ENCODE peak calls at places on chromosomes 2 and 18, in ten cellular contexts. One of them, this sample, is unnamed. For H3K36me3 and H3K9me3, the result is how much of the 10 kb centered on the place peaks cover.

GRCh38 chr18:63844254-63844653 is 43.3 kb upstream of the SERPINB2 start:
- DNase-seq in pancreas: no peak
- DNase-seq in CD4-positive, CD25-positive, alpha-beta regulatory T cell: peak
- DNase-seq in A673: peak
- DNase-seq in lower lobe of right lung: no peak
- DNase-seq in sigmoid colon: no peak
- DNase-seq in Peyer's patch: no peak
- DNase-seq in CD8-positive, alpha-beta T cell: no peak
- DNase-seq in GM23248: peak
- DNase-seq in heart left ventricle: no peak
- DNase-seq in this sample: no peak

GRCh38 chr2:60725466-60725865 is 30.6 kb upstream of the PAPOLG start:
- DNase-seq in GM23248: no peak
- DNase-seq in heart left ventricle: no peak
- DNase-seq in CD8-positive, alpha-beta T cell: no peak
- DNase-seq in Peyer's patch: no peak
- DNase-seq in lower lobe of right lung: no peak
- DNase-seq in CD4-positive, CD25-positive, alpha-beta regulatory T cell: no peak
- DNase-seq in pancreas: no peak
- DNase-seq in A673: no peak
- DNase-seq in sigmoid colon: no peak
- DNase-seq in this sample: no peak

GRCh38 chr2:3405876-3406275 is 26.4 kb downstream of the TRAPPC12 start:
- DNase-seq in Peyer's patch: no peak
- DNase-seq in lower lobe of right lung: no peak
- DNase-seq in GM23248: no peak
- DNase-seq in heart left ventricle: no peak
- DNase-seq in CD8-positive, alpha-beta T cell: no peak
- DNase-seq in CD4-positive, CD25-positive, alpha-beta regulatory T cell: no peak
- DNase-seq in A673: no peak
- DNase-seq in sigmoid colon: no peak
- DNase-seq in pancreas: no peak
- DNase-seq in this sample: no peak

GRCh38 chr18:76260941-76261472 is 234.0 kb downstream of the ZNF516 start:
- DNase-seq in Peyer's patch: no peak
- DNase-seq in lower lobe of right lung: no peak
- DNase-seq in A673: no peak
- DNase-seq in pancreas: no peak
- DNase-seq in heart left ventricle: no peak
- DNase-seq in CD8-positive, alpha-beta T cell: no peak
- DNase-seq in sigmoid colon: no peak
- DNase-seq in GM23248: no peak
- DNase-seq in CD4-positive, CD25-positive, alpha-beta regulatory T cell: no peak
- DNase-seq in this sample: no peak

GRCh38 chr2:151637284-151637781 is 96.9 kb downstream of the NEB start:
- DNase-seq in heart left ventricle: no peak
- DNase-seq in CD4-positive, CD25-positive, alpha-beta regulatory T cell: peak
- DNase-seq in sigmoid colon: no peak
- DNase-seq in lower lobe of right lung: no peak
- DNase-seq in pancreas: no peak
- DNase-seq in CD8-positive, alpha-beta T cell: peak
- DNase-seq in Peyer's patch: peak
- DNase-seq in A673: peak
- DNase-seq in GM23248: no peak
- DNase-seq in this sample: no peak

GRCh38 chr2:66434679-66435548 is at the start of gene MEIS1:
- DNase-seq in heart left ventricle: peak
- DNase-seq in CD4-positive, CD25-positive, alpha-beta regulatory T cell: peak
- DNase-seq in Peyer's patch: peak
- DNase-seq in GM23248: peak
- DNase-seq in lower lobe of right lung: peak
- DNase-seq in CD8-positive, alpha-beta T cell: no peak
- DNase-seq in sigmoid colon: peak
- DNase-seq in A673: peak
- DNase-seq in pancreas: peak
- DNase-seq in this sample: peak

GRCh38 chr2:32865399-32866068 is 81.2 kb upstream of the LTBP1 start:
- DNase-seq in Peyer's patch: no peak
- DNase-seq in heart left ventricle: no peak
- DNase-seq in CD8-positive, alpha-beta T cell: no peak
- DNase-seq in CD4-positive, CD25-positive, alpha-beta regulatory T cell: peak
- DNase-seq in lower lobe of right lung: no peak
- DNase-seq in A673: no peak
- DNase-seq in GM23248: peak
- DNase-seq in sigmoid colon: no peak
- DNase-seq in pancreas: no peak
- DNase-seq in this sample: no peak

GRCh38 chr18:59079264-59079972 is 60.3 kb upstream of the SEC11C start:
- DNase-seq in Peyer's patch: no peak
- DNase-seq in GM23248: no peak
- DNase-seq in CD8-positive, alpha-beta T cell: no peak
- DNase-seq in sigmoid colon: no peak
- DNase-seq in CD4-positive, CD25-positive, alpha-beta regulatory T cell: no peak
- DNase-seq in pancreas: no peak
- DNase-seq in lower lobe of right lung: no peak
- DNase-seq in A673: no peak
- DNase-seq in heart left ventricle: no peak
- DNase-seq in this sample: peak

GRCh38 chr2:65430515-65431416 is 1.6 kb downstream of the SPRED2 start:
- DNase-seq in Peyer's patch: peak
- DNase-seq in lower lobe of right lung: peak
- DNase-seq in heart left ventricle: peak
- DNase-seq in GM23248: peak
- DNase-seq in pancreas: peak
- DNase-seq in A673: peak
- DNase-seq in CD4-positive, CD25-positive, alpha-beta regulatory T cell: peak
- DNase-seq in sigmoid colon: peak
- DNase-seq in CD8-positive, alpha-beta T cell: peak
- DNase-seq in this sample: peak

GRCh38 chr2:39778775-39779751 is at the start of gene THUMPD2:
- DNase-seq in sigmoid colon: peak
- DNase-seq in A673: peak
- DNase-seq in pancreas: peak
- DNase-seq in GM23248: peak
- DNase-seq in lower lobe of right lung: peak
- DNase-seq in heart left ventricle: peak
- DNase-seq in CD4-positive, CD25-positive, alpha-beta regulatory T cell: peak
- DNase-seq in Peyer's patch: peak
- DNase-seq in CD8-positive, alpha-beta T cell: peak
- DNase-seq in this sample: peak

GRCh38 chr2:109066501-109066900 is 62.5 kb upstream of the SH3RF3 start:
- DNase-seq in CD8-positive, alpha-beta T cell: peak
- DNase-seq in lower lobe of right lung: no peak
- DNase-seq in A673: no peak
- DNase-seq in sigmoid colon: no peak
- DNase-seq in CD4-positive, CD25-positive, alpha-beta regulatory T cell: no peak
- DNase-seq in GM23248: no peak
- DNase-seq in pancreas: no peak
- DNase-seq in heart left ventricle: no peak
- DNase-seq in Peyer's patch: no peak
- DNase-seq in this sample: no peak

GRCh38 chr2:48508461-48509124 is 21.4 kb upstream of the STON1 start:
- DNase-seq in GM23248: peak
- DNase-seq in Peyer's patch: no peak
- DNase-seq in heart left ventricle: no peak
- DNase-seq in A673: no peak
- DNase-seq in CD8-positive, alpha-beta T cell: no peak
- DNase-seq in lower lobe of right lung: no peak
- DNase-seq in CD4-positive, CD25-positive, alpha-beta regulatory T cell: peak
- DNase-seq in sigmoid colon: no peak
- DNase-seq in pancreas: no peak
- DNase-seq in this sample: no peak

GRCh38 chr2:38978504-38978903 is 88.8 kb downstream of the ARHGEF33 start:
- DNase-seq in CD4-positive, CD25-positive, alpha-beta regulatory T cell: no peak
- DNase-seq in lower lobe of right lung: no peak
- DNase-seq in A673: no peak
- DNase-seq in heart left ventricle: no peak
- DNase-seq in CD8-positive, alpha-beta T cell: no peak
- DNase-seq in Peyer's patch: no peak
- DNase-seq in sigmoid colon: no peak
- DNase-seq in GM23248: no peak
- DNase-seq in pancreas: no peak
- DNase-seq in this sample: no peak

GRCh38 chr2:45345331-45346305 is 265.4 kb downstream of the SRBD1 start:
- DNase-seq in GM23248: no peak
- DNase-seq in lower lobe of right lung: no peak
- DNase-seq in pancreas: no peak
- DNase-seq in CD4-positive, CD25-positive, alpha-beta regulatory T cell: no peak
- DNase-seq in A673: peak
- DNase-seq in Peyer's patch: no peak
- DNase-seq in CD8-positive, alpha-beta T cell: no peak
- DNase-seq in sigmoid colon: no peak
- DNase-seq in heart left ventricle: no peak
- DNase-seq in this sample: peak

GRCh38 chr2:209977386-209978239 is 24.8 kb upstream of the RPE start:
- DNase-seq in CD4-positive, CD25-positive, alpha-beta regulatory T cell: peak
- DNase-seq in GM23248: peak
- DNase-seq in A673: peak
- DNase-seq in pancreas: no peak
- DNase-seq in Peyer's patch: no peak
- DNase-seq in sigmoid colon: no peak
- DNase-seq in lower lobe of right lung: no peak
- DNase-seq in heart left ventricle: no peak
- DNase-seq in CD8-positive, alpha-beta T cell: no peak
- DNase-seq in this sample: peak

GRCh38 chr2:241577413-241578122 is 19.0 kb downstream of the BOK start:
- DNase-seq in CD4-positive, CD25-positive, alpha-beta regulatory T cell: no peak
- DNase-seq in sigmoid colon: peak
- DNase-seq in heart left ventricle: no peak
- DNase-seq in GM23248: peak
- DNase-seq in CD8-positive, alpha-beta T cell: no peak
- DNase-seq in lower lobe of right lung: peak
- DNase-seq in pancreas: peak
- DNase-seq in A673: no peak
- DNase-seq in Peyer's patch: no peak
- DNase-seq in this sample: no peak
- H3K36me3 ChIP-seq in CD4-positive, CD25-positive, alpha-beta regulatory T cell: under half
- H3K36me3 ChIP-seq in sigmoid colon: under half
- H3K36me3 ChIP-seq in heart left ventricle: under half
- H3K36me3 ChIP-seq in GM23248: under half
- H3K36me3 ChIP-seq in CD8-positive, alpha-beta T cell: under half
- H3K36me3 ChIP-seq in lower lobe of right lung: under half
- H3K36me3 ChIP-seq in pancreas: under half
- H3K36me3 ChIP-seq in A673: under half
- H3K36me3 ChIP-seq in Peyer's patch: under half
- H3K36me3 ChIP-seq in this sample: under half

DNA sequence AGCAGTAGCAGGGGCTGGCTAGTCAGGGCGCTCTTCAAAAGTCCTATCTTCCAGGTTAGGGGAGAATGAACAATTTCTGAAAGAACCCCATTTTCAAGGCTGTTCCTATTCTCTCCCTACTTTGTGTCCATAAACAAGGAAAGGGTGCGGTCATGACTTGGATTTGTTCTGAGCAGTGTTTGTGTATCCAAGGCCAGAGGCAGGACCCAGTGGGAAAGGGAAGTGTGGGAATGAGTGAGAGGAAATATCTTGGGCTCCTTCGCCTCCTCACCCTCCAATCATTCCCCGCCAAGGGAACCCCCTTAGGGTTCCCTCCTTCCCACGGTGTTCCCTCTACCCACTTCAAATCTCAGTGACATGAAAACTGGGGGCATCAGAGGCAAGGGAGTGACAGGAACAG is 25.5 kb upstream of the SPTBN1 start:
- DNase-seq in CD8-positive, alpha-beta T cell: no peak
- DNase-seq in heart left ventricle: no peak
- DNase-seq in sigmoid colon: no peak
- DNase-seq in Peyer's patch: no peak
- DNase-seq in pancreas: no peak
- DNase-seq in lower lobe of right lung: no peak
- DNase-seq in A673: no peak
- DNase-seq in CD4-positive, CD25-positive, alpha-beta regulatory T cell: no peak
- DNase-seq in GM23248: no peak
- DNase-seq in this sample: no peak
- H3K27ac ChIP-seq in CD8-positive, alpha-beta T cell: no peak
- H3K27ac ChIP-seq in heart left ventricle: peak
- H3K27ac ChIP-seq in sigmoid colon: peak
- H3K27ac ChIP-seq in Peyer's patch: no peak
- H3K27ac ChIP-seq in pancreas: no peak
- H3K27ac ChIP-seq in lower lobe of right lung: peak
- H3K27ac ChIP-seq in A673: peak
- H3K27ac ChIP-seq in CD4-positive, CD25-positive, alpha-beta regulatory T cell: no peak
- H3K27ac ChIP-seq in GM23248: no peak
- H3K27ac ChIP-seq in this sample: peak

GRCh38 chr2:118845005-118845842 is 2.2 kb downstream of the EN1 start:
- DNase-seq in CD4-positive, CD25-positive, alpha-beta regulatory T cell: no peak
- DNase-seq in sigmoid colon: no peak
- DNase-seq in lower lobe of right lung: no peak
- DNase-seq in Peyer's patch: peak
- DNase-seq in pancreas: no peak
- DNase-seq in A673: no peak
- DNase-seq in CD8-positive, alpha-beta T cell: no peak
- DNase-seq in heart left ventricle: no peak
- DNase-seq in GM23248: peak
- DNase-seq in this sample: no peak
- H3K9me3 ChIP-seq in CD4-positive, CD25-positive, alpha-beta regulatory T cell: under half
- H3K9me3 ChIP-seq in sigmoid colon: under half
- H3K9me3 ChIP-seq in lower lobe of right lung: under half
- H3K9me3 ChIP-seq in Peyer's patch: under half
- H3K9me3 ChIP-seq in pancreas: under half
- H3K9me3 ChIP-seq in A673: under half
- H3K9me3 ChIP-seq in CD8-positive, alpha-beta T cell: under half
- H3K9me3 ChIP-seq in heart left ventricle: under half
- H3K9me3 ChIP-seq in GM23248: under half
- H3K9me3 ChIP-seq in this sample: under half

GRCh38 chr2:46372475-46372874 is 75.3 kb downstream of the EPAS1 start:
- DNase-seq in pancreas: no peak
- DNase-seq in GM23248: no peak
- DNase-seq in CD4-positive, CD25-positive, alpha-beta regulatory T cell: no peak
- DNase-seq in heart left ventricle: no peak
- DNase-seq in CD8-positive, alpha-beta T cell: no peak
- DNase-seq in sigmoid colon: no peak
- DNase-seq in Peyer's patch: no peak
- DNase-seq in A673: no peak
- DNase-seq in lower lobe of right lung: no peak
- DNase-seq in this sample: no peak

GRCh38 chr2:46369783-46370182 is 72.6 kb downstream of the EPAS1 start:
- DNase-seq in heart left ventricle: no peak
- DNase-seq in CD8-positive, alpha-beta T cell: no peak
- DNase-seq in CD4-positive, CD25-positive, alpha-beta regulatory T cell: no peak
- DNase-seq in A673: no peak
- DNase-seq in Peyer's patch: no peak
- DNase-seq in pancreas: no peak
- DNase-seq in GM23248: no peak
- DNase-seq in sigmoid colon: no peak
- DNase-seq in lower lobe of right lung: no peak
- DNase-seq in this sample: no peak

GRCh38 chr2:46368416-46368815 is 71.2 kb downstream of the EPAS1 start:
- DNase-seq in GM23248: no peak
- DNase-seq in CD4-positive, CD25-positive, alpha-beta regulatory T cell: no peak
- DNase-seq in A673: no peak
- DNase-seq in sigmoid colon: no peak
- DNase-seq in pancreas: no peak
- DNase-seq in CD8-positive, alpha-beta T cell: no peak
- DNase-seq in lower lobe of right lung: no peak
- DNase-seq in Peyer's patch: no peak
- DNase-seq in heart left ventricle: no peak
- DNase-seq in this sample: no peak

GRCh38 chr2:46373238-46373637 is 76.0 kb downstream of the EPAS1 start:
- DNase-seq in heart left ventricle: no peak
- DNase-seq in pancreas: no peak
- DNase-seq in CD4-positive, CD25-positive, alpha-beta regulatory T cell: no peak
- DNase-seq in Peyer's patch: no peak
- DNase-seq in CD8-positive, alpha-beta T cell: no peak
- DNase-seq in A673: no peak
- DNase-seq in GM23248: no peak
- DNase-seq in sigmoid colon: no peak
- DNase-seq in lower lobe of right lung: no peak
- DNase-seq in this sample: no peak

GRCh38 chr2:46371858-46372257 is 74.7 kb downstream of the EPAS1 start:
- DNase-seq in sigmoid colon: no peak
- DNase-seq in lower lobe of right lung: no peak
- DNase-seq in Peyer's patch: no peak
- DNase-seq in GM23248: no peak
- DNase-seq in heart left ventricle: no peak
- DNase-seq in pancreas: no peak
- DNase-seq in CD4-positive, CD25-positive, alpha-beta regulatory T cell: no peak
- DNase-seq in A673: no peak
- DNase-seq in CD8-positive, alpha-beta T cell: no peak
- DNase-seq in this sample: no peak
- H3K36me3 ChIP-seq in sigmoid colon: under half
- H3K36me3 ChIP-seq in lower lobe of right lung: half or more
- H3K36me3 ChIP-seq in Peyer's patch: half or more
- H3K36me3 ChIP-seq in GM23248: under half
- H3K36me3 ChIP-seq in heart left ventricle: half or more
- H3K36me3 ChIP-seq in pancreas: under half
- H3K36me3 ChIP-seq in CD4-positive, CD25-positive, alpha-beta regulatory T cell: under half
- H3K36me3 ChIP-seq in A673: under half
- H3K36me3 ChIP-seq in CD8-positive, alpha-beta T cell: under half
- H3K36me3 ChIP-seq in this sample: under half

This sample was measured in SJCRH30.